ENCODE peak calls at places on chromosomes 1 and 21, in nine cellular contexts. One of them, this sample, is unnamed.

GRCh38 chr1:214372092-214372491 is 91.1 kb downstream of the SMYD2 start:
- DNase-seq in endodermal cell: no peak
- DNase-seq in DMS153: no peak
- DNase-seq in activated CD4-positive, CD25-positive, alpha-beta regulatory T cell: no peak
- DNase-seq in NCI-H1436 treated with DMSO at 0.1 percent for 48 hours: no peak
- DNase-seq in psoas muscle: no peak
- DNase-seq in effector CD4-positive, alpha-beta T cell: no peak
- DNase-seq in germinal center: no peak
- DNase-seq in HT1080: no peak
- DNase-seq in this sample: no peak

GRCh38 chr1:235720544-235720943 is 71.0 kb upstream of the GNG4 start:
- DNase-seq in psoas muscle: no peak
- DNase-seq in activated CD4-positive, CD25-positive, alpha-beta regulatory T cell: no peak
- DNase-seq in DMS153: no peak
- DNase-seq in germinal center: no peak
- DNase-seq in effector CD4-positive, alpha-beta T cell: no peak
- DNase-seq in HT1080: peak; percentile 48
- DNase-seq in endodermal cell: no peak
- DNase-seq in NCI-H1436 treated with DMSO at 0.1 percent for 48 hours: no peak
- DNase-seq in this sample: no peak

GRCh38 chr21:14553422-14553821 is 7.3 kb upstream of the SAMSN1 start:
- DNase-seq in DMS153: no peak
- DNase-seq in HT1080: no peak
- DNase-seq in activated CD4-positive, CD25-positive, alpha-beta regulatory T cell: no peak
- DNase-seq in NCI-H1436 treated with DMSO at 0.1 percent for 48 hours: no peak
- DNase-seq in psoas muscle: no peak
- DNase-seq in endodermal cell: no peak
- DNase-seq in germinal center: no peak
- DNase-seq in effector CD4-positive, alpha-beta T cell: no peak
- DNase-seq in this sample: no peak

GRCh38 chr1:89978763-89979162 is 16.1 kb upstream of the ZNF326 start:
- DNase-seq in NCI-H1436 treated with DMSO at 0.1 percent for 48 hours: no peak
- DNase-seq in DMS153: no peak
- DNase-seq in HT1080: no peak
- DNase-seq in effector CD4-positive, alpha-beta T cell: no peak
- DNase-seq in psoas muscle: no peak
- DNase-seq in germinal center: no peak
- DNase-seq in endodermal cell: no peak
- DNase-seq in activated CD4-positive, CD25-positive, alpha-beta regulatory T cell: no peak
- DNase-seq in this sample: no peak

GRCh38 chr1:61050541-61051454 is 31.6 kb upstream of the NFIA start:
- DNase-seq in activated CD4-positive, CD25-positive, alpha-beta regulatory T cell: no peak
- DNase-seq in effector CD4-positive, alpha-beta T cell: no peak
- DNase-seq in psoas muscle: peak; percentile 72
- DNase-seq in HT1080: no peak
- DNase-seq in endodermal cell: peak; percentile 78
- DNase-seq in NCI-H1436 treated with DMSO at 0.1 percent for 48 hours: no peak
- DNase-seq in DMS153: no peak
- DNase-seq in germinal center: peak; percentile 35
- DNase-seq in this sample: no peak

GRCh38 chr1:172647110-172647564 is 11.8 kb upstream of the FASLG start:
- DNase-seq in effector CD4-positive, alpha-beta T cell: no peak
- DNase-seq in HT1080: peak; percentile 26
- DNase-seq in DMS153: no peak
- DNase-seq in endodermal cell: no peak
- DNase-seq in NCI-H1436 treated with DMSO at 0.1 percent for 48 hours: no peak
- DNase-seq in activated CD4-positive, CD25-positive, alpha-beta regulatory T cell: no peak
- DNase-seq in psoas muscle: no peak
- DNase-seq in germinal center: no peak
- DNase-seq in this sample: no peak

GRCh38 chr1:25065246-25066238 is 135.5 kb upstream of the RUNX3 start:
- DNase-seq in germinal center: no peak
- DNase-seq in DMS153: no peak
- DNase-seq in endodermal cell: no peak
- DNase-seq in activated CD4-positive, CD25-positive, alpha-beta regulatory T cell: no peak
- DNase-seq in psoas muscle: no peak
- DNase-seq in effector CD4-positive, alpha-beta T cell: peak; percentile 8
- DNase-seq in NCI-H1436 treated with DMSO at 0.1 percent for 48 hours: no peak
- DNase-seq in HT1080: no peak
- DNase-seq in this sample: no peak

GRCh38 chr1:227779651-227780050 is 35.8 kb upstream of the PRSS38 start:
- DNase-seq in psoas muscle: no peak
- DNase-seq in effector CD4-positive, alpha-beta T cell: no peak
- DNase-seq in DMS153: no peak
- DNase-seq in endodermal cell: peak; percentile 10
- DNase-seq in NCI-H1436 treated with DMSO at 0.1 percent for 48 hours: no peak
- DNase-seq in HT1080: no peak
- DNase-seq in activated CD4-positive, CD25-positive, alpha-beta regulatory T cell: no peak
- DNase-seq in germinal center: no peak
- DNase-seq in this sample: no peak

GRCh38 chr1:29197590-29197924 is 15.9 kb upstream of the SRSF4 start:
- DNase-seq in NCI-H1436 treated with DMSO at 0.1 percent for 48 hours: no peak
- DNase-seq in effector CD4-positive, alpha-beta T cell: no peak
- DNase-seq in psoas muscle: no peak
- DNase-seq in DMS153: no peak
- DNase-seq in endodermal cell: peak; percentile 89
- DNase-seq in activated CD4-positive, CD25-positive, alpha-beta regulatory T cell: no peak
- DNase-seq in HT1080: peak; percentile 46
- DNase-seq in germinal center: peak; percentile 58
- DNase-seq in this sample: no peak

GRCh38 chr1:199612976-199613774 is 414.3 kb upstream of the NR5A2 start:
- DNase-seq in HT1080: peak; percentile 76
- DNase-seq in endodermal cell: no peak
- DNase-seq in activated CD4-positive, CD25-positive, alpha-beta regulatory T cell: no peak
- DNase-seq in NCI-H1436 treated with DMSO at 0.1 percent for 48 hours: no peak
- DNase-seq in effector CD4-positive, alpha-beta T cell: no peak
- DNase-seq in DMS153: no peak
- DNase-seq in germinal center: peak; percentile 12
- DNase-seq in psoas muscle: no peak
- DNase-seq in this sample: peak; percentile 23

GRCh38 chr1:94715311-94715710 is 104.8 kb upstream of the SLC44A3 start:
- DNase-seq in germinal center: no peak
- DNase-seq in endodermal cell: no peak
- DNase-seq in DMS153: no peak
- DNase-seq in effector CD4-positive, alpha-beta T cell: no peak
- DNase-seq in activated CD4-positive, CD25-positive, alpha-beta regulatory T cell: no peak
- DNase-seq in psoas muscle: no peak
- DNase-seq in NCI-H1436 treated with DMSO at 0.1 percent for 48 hours: no peak
- DNase-seq in HT1080: no peak
- DNase-seq in this sample: no peak